ENCODE peak calls at places on chromosomes 2 and 18, in four cellular contexts. One of them, this sample, is unnamed.

GRCh38 chr2:47506024-47506423 is 103.1 kb downstream of the MSH2 start:
- DNase-seq in IMR-90: no peak
- DNase-seq in H1: no peak
- DNase-seq in HCT116: no peak
- DNase-seq in this sample: no peak

GRCh38 chr18:10850828-10851227 is 298.5 kb downstream of the PIEZO2 start:
- DNase-seq in IMR-90: no peak
- DNase-seq in H1: no peak
- DNase-seq in HCT116: no peak
- DNase-seq in this sample: peak; percentile 67

GRCh38 chr2:35931626-35932025 is 424.0 kb upstream of the CRIM1 start:
- DNase-seq in IMR-90: peak; percentile 61
- DNase-seq in H1: no peak
- DNase-seq in HCT116: no peak
- DNase-seq in this sample: no peak

GRCh38 chr2:45259144-45259543 is 249.9 kb upstream of the SIX2 start:
- DNase-seq in IMR-90: no peak
- DNase-seq in H1: no peak
- DNase-seq in HCT116: no peak
- DNase-seq in this sample: no peak

GRCh38 chr2:54666131-54666637 is 57.3 kb upstream of the EML6 start:
- DNase-seq in IMR-90: peak; percentile 81
- DNase-seq in H1: no peak
- DNase-seq in HCT116: no peak
- DNase-seq in this sample: no peak

GRCh38 chr2:62217980-62218379 is 22.1 kb downstream of the B3GNT2 start:
- DNase-seq in IMR-90: peak; percentile 76
- DNase-seq in H1: no peak
- DNase-seq in HCT116: no peak
- DNase-seq in this sample: no peak

GRCh38 chr18:48786621-48787522 is 163.9 kb downstream of the SMAD7 start:
- DNase-seq in IMR-90: no peak
- DNase-seq in H1: no peak
- DNase-seq in HCT116: no peak
- DNase-seq in this sample: no peak

GRCh38 chr2:238569415-238570195 is 142.9 kb downstream of the ASB1 start:
- DNase-seq in IMR-90: no peak
- DNase-seq in H1: no peak
- DNase-seq in HCT116: no peak
- DNase-seq in this sample: no peak

GRCh38 chr18:57759650-57760049 is 43.5 kb downstream of the ATP8B1 start:
- DNase-seq in IMR-90: no peak
- DNase-seq in H1: no peak
- DNase-seq in HCT116: no peak
- DNase-seq in this sample: no peak

GRCh38 chr18:9062418-9062751 is 40.1 kb upstream of the NDUFV2 start:
- DNase-seq in IMR-90: no peak
- DNase-seq in H1: no peak
- DNase-seq in HCT116: no peak
- DNase-seq in this sample: no peak

GRCh38 chr2:188315750-188316149 is 24.1 kb downstream of the GULP1 start:
- DNase-seq in IMR-90: no peak
- DNase-seq in H1: no peak
- DNase-seq in HCT116: no peak
- DNase-seq in this sample: no peak

GRCh38 chr2:211982162-211982561 is 556.4 kb downstream of the ERBB4 start:
- DNase-seq in IMR-90: peak; percentile 14
- DNase-seq in H1: no peak
- DNase-seq in HCT116: no peak
- DNase-seq in this sample: no peak

GRCh38 chr2:213243189-213244044 is 40.8 kb upstream of the SPAG16 start:
- DNase-seq in IMR-90: no peak
- DNase-seq in H1: no peak
- DNase-seq in HCT116: no peak
- DNase-seq in this sample: no peak

GRCh38 chr2:171432969-171433762 is 624 bp downstream of the METTL8 start:
- DNase-seq in IMR-90: peak; percentile 18
- DNase-seq in H1: no peak
- DNase-seq in HCT116: peak; percentile 63
- DNase-seq in this sample: peak; percentile 66

GRCh38 chr2:124836415-124836814 is 811.3 kb downstream of the CNTNAP5 start:
- DNase-seq in IMR-90: peak; percentile 77
- DNase-seq in H1: no peak
- DNase-seq in HCT116: no peak
- DNase-seq in this sample: no peak

GRCh38 chr2:63503818-63504217 is 84.5 kb downstream of the WDPCP start:
- DNase-seq in IMR-90: no peak
- DNase-seq in H1: no peak
- DNase-seq in HCT116: no peak
- DNase-seq in this sample: no peak

GRCh38 chr2:102449370-102449974 is 23.6 kb upstream of the SLC9A4 start:
- DNase-seq in IMR-90: peak; percentile 47
- DNase-seq in H1: no peak
- DNase-seq in HCT116: peak; percentile 13
- DNase-seq in this sample: peak; percentile 55

GRCh38 chr2:142591408-142591807 is 286.1 kb upstream of the KYNU start:
- DNase-seq in IMR-90: no peak
- DNase-seq in H1: no peak
- DNase-seq in HCT116: no peak
- DNase-seq in this sample: no peak

GRCh38 chr2:181777654-181778053 is 97.3 kb upstream of the NEUROD1 start:
- DNase-seq in IMR-90: no peak
- DNase-seq in H1: no peak
- DNase-seq in HCT116: no peak
- DNase-seq in this sample: no peak

GRCh38 chr2:215664847-215665525 is 229.1 kb upstream of the FN1 start:
- DNase-seq in IMR-90: peak; percentile 93
- DNase-seq in H1: no peak
- DNase-seq in HCT116: peak; percentile 31
- DNase-seq in this sample: peak; percentile 2

GRCh38 chr2:181076666-181077065 is 96.3 kb downstream of the UBE2E3 start:
- DNase-seq in IMR-90: no peak
- DNase-seq in H1: no peak
- DNase-seq in HCT116: no peak
- DNase-seq in this sample: no peak

GRCh38 chr2:187429989-187430388 is 18.1 kb downstream of the CALCRL start:
- DNase-seq in IMR-90: peak; percentile 75
- DNase-seq in H1: no peak
- DNase-seq in HCT116: no peak
- DNase-seq in this sample: no peak

GRCh38 chr18:46542545-46542944 is 114.5 kb downstream of the LOXHD1 start:
- DNase-seq in IMR-90: no peak
- DNase-seq in H1: no peak
- DNase-seq in HCT116: no peak
- DNase-seq in this sample: no peak

GRCh38 chr2:39338502-39338901 is 94.7 kb upstream of the CDKL4 start:
- DNase-seq in IMR-90: no peak
- DNase-seq in H1: no peak
- DNase-seq in HCT116: no peak
- DNase-seq in this sample: peak; percentile 69

GRCh38 chr18:7878265-7879173 is 311.4 kb downstream of the PTPRM start:
- DNase-seq in IMR-90: no peak
- DNase-seq in H1: no peak
- DNase-seq in HCT116: no peak
- DNase-seq in this sample: no peak

GRCh38 chr2:42835577-42836371 is 43.4 kb upstream of the HAAO start:
- DNase-seq in IMR-90: peak; percentile 98
- DNase-seq in H1: no peak
- DNase-seq in HCT116: no peak
- DNase-seq in this sample: no peak

DNA sequence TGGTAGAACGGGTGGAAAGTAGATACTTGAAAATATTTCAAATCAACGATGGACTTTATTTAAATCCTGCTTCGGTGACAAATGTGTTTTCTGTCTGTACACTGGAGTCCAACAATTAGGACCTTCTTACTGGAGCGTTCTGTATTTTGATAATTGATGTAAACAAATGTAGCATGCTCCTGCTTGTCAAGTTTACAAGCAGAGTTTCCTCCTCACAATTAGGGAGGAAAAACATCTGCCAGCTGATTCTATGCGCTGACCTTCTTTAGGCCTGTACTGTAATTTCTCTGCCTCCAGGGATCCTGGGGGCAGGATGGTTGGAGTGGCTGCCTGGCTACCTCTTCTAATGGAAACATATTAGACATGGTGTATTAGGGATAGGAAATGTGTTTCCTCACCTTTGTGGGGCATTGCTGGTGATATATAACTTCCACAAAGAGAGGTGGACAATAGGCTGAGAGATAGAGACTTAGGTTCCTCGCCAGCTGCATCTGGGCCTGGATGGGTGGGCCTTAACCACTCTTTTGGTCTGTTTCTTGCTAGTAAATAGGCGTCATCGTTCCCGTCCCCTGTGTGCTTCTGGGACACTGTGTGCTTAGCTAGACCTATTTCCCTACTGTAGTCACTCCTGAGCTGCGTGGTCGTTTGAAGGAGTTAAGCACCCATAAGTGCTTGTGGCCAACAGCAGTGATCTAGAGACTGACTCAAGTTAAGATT is 19.3 kb downstream of the GATA6 start:
- DNase-seq in IMR-90: no peak
- DNase-seq in H1: no peak
- DNase-seq in HCT116: no peak
- DNase-seq in this sample: no peak
- TF ChIP-seq POLR2A in IMR-90: no peak
- TF ChIP-seq POLR2A in H1: no peak
- TF ChIP-seq POLR2A in HCT116: no peak
- TF ChIP-seq POLR2A in this sample: no peak

GRCh38 chr2:233208382-233209116 is 42.9 kb upstream of the ATG16L1 start:
- DNase-seq in IMR-90: no peak
- DNase-seq in H1: no peak
- DNase-seq in HCT116: no peak
- DNase-seq in this sample: no peak

GRCh38 chr2:233213011-233213410 is 38.5 kb upstream of the ATG16L1 start:
- DNase-seq in IMR-90: no peak
- DNase-seq in H1: no peak
- DNase-seq in HCT116: no peak
- DNase-seq in this sample: no peak

GRCh38 chr2:233209978-233210680 is 41.3 kb upstream of the ATG16L1 start:
- DNase-seq in IMR-90: no peak
- DNase-seq in H1: no peak
- DNase-seq in HCT116: no peak
- DNase-seq in this sample: no peak

GRCh38 chr2:233209117-233209977 is 42.1 kb upstream of the ATG16L1 start:
- DNase-seq in IMR-90: peak; percentile 25
- DNase-seq in H1: peak; percentile 9
- DNase-seq in HCT116: peak; percentile 16
- DNase-seq in this sample: no peak

GRCh38 chr2:233210843-233211600 is 40.5 kb upstream of the ATG16L1 start:
- DNase-seq in IMR-90: peak; percentile 90
- DNase-seq in H1: no peak
- DNase-seq in HCT116: peak; percentile 62
- DNase-seq in this sample: no peak
- TF ChIP-seq POLR2A in IMR-90: no peak
- TF ChIP-seq POLR2A in H1: no peak
- TF ChIP-seq POLR2A in HCT116: no peak
- TF ChIP-seq POLR2A in this sample: no peak

DNA sequence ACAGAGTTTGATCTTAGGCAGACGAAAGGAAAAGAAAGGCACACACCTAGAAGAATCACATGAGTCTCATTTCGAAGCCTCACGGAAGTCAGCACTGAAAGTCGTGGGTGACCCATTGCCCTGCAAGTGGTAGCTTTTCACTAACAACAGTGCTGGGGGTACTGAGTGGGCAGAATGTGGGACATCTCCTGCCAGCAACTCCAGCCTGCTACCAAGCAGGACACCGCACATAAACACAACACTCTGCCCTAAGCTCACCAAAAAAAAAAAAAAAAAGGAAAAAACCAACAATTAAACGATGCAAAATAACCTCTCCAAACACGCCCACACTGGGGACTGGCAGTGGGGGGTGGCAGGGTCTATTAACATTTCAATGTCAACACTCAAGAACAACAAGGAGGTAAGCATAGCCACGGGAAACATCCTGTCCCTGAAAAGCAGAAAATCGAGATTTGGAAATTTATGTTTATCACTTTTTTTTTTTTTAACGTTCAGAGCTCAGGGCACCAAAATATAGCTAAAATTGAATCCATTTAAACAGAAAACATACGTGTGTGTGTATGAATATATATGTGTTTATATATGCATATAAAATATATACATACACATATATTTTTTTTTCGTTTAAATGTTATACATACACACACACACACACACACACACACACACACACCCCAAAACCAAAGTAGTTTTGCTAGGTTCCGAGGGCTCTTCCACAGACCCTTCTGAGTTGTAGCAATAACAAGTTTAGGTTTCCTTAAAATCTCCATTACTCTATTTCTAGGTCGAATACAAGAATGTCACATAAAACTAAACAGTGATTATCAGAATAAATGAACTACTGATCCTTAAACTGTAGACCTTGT is 2.1 kb downstream of the INO80D start:
- DNase-seq in IMR-90: no peak
- DNase-seq in H1: peak; percentile 76
- DNase-seq in HCT116: no peak
- DNase-seq in this sample: peak; percentile 63
- TF ChIP-seq POLR2A in IMR-90: no peak
- TF ChIP-seq POLR2A in H1: peak; percentile 86
- TF ChIP-seq POLR2A in HCT116: no peak
- TF ChIP-seq POLR2A in this sample: no peak

GRCh38 chr2:144280009-144280408 is 239.9 kb downstream of the ZEB2 start:
- DNase-seq in IMR-90: peak; percentile 4
- DNase-seq in H1: no peak
- DNase-seq in HCT116: no peak
- DNase-seq in this sample: no peak

GRCh38 chr2:144275340-144275739 is 244.6 kb downstream of the ZEB2 start:
- DNase-seq in IMR-90: no peak
- DNase-seq in H1: no peak
- DNase-seq in HCT116: no peak
- DNase-seq in this sample: no peak

GRCh38 chr2:144279165-144279564 is 240.8 kb downstream of the ZEB2 start:
- DNase-seq in IMR-90: no peak
- DNase-seq in H1: no peak
- DNase-seq in HCT116: no peak
- DNase-seq in this sample: no peak

GRCh38 chr2:144274131-144274530 is 245.8 kb downstream of the ZEB2 start:
- DNase-seq in IMR-90: no peak
- DNase-seq in H1: no peak
- DNase-seq in HCT116: no peak
- DNase-seq in this sample: no peak

GRCh38 chr2:144277622-144278354 is 242.1 kb downstream of the ZEB2 start:
- DNase-seq in IMR-90: no peak
- DNase-seq in H1: no peak
- DNase-seq in HCT116: no peak
- DNase-seq in this sample: no peak
- TF ChIP-seq POLR2A in IMR-90: no peak
- TF ChIP-seq POLR2A in H1: no peak
- TF ChIP-seq POLR2A in HCT116: no peak
- TF ChIP-seq POLR2A in this sample: no peak